ENCODE peak calls at places on chromosomes 13 and 19, in five cellular contexts. T is stimulated activated CD8-positive, alpha-beta memory T cell treated with anti-CD3 and anti-CD28 coated beads, Interleukin-15, amount 100 ng/mL, for 1 hour; P is HS-5; A is neuronal stem cell; X is GM10248. I is an unnamed sample.

GRCh38 chr13:28089065-28089464 is 11.3 kb downstream of the FLT3 start:
- DNase-seq in T (no peak), P (no peak), A (no peak), X (no peak), I (no peak)

GRCh38 chr19:19338082-19338481 is 17.5 kb downstream of the MAU2 start:
- DNase-seq in T (no peak), P (no peak), A (no peak), X (no peak), I (no peak)

GRCh38 chr13:33318744-33319143 is 33.2 kb upstream of the STARD13 start:
- DNase-seq in T (no peak), P (no peak), A (no peak), X (no peak), I (no peak)

GRCh38 chr19:55232284-55232597 is 3.7 kb upstream of the TMEM86B start:
- DNase-seq in T (no peak), P (no peak), A (no peak), X (no peak), I (no peak)

GRCh38 chr13:80227645-80228044 is 113.3 kb downstream of the SPRY2 start:
- DNase-seq in T (no peak), P (no peak), A (no peak), X (no peak), I (no peak)

GRCh38 chr19:13098291-13099072 is 4.2 kb downstream of the LYL1 start:
- DNase-seq in T (no peak), P (no peak), A (no peak), X (no peak), I (no peak)

GRCh38 chr13:50275392-50276063 is 260.3 kb downstream of the KCNRG start:
- DNase-seq in T (no peak), P (no peak), A (no peak), X (no peak), I (peak)

GRCh38 chr13:111203742-111204386 is 88.8 kb downstream of the ARHGEF7 start:
- DNase-seq in T (no peak), P (no peak), A (no peak), X (no peak), I (no peak)

GRCh38 chr13:89783221-89783755 is 1564.2 kb upstream of the MIR17HG start:
- DNase-seq in T (no peak), P (no peak), A (no peak), X (no peak), I (no peak)

GRCh38 chr19:46287585-46287984 is 9.3 kb upstream of the HIF3A start:
- DNase-seq in T (no peak), P (no peak), A (no peak), X (no peak), I (no peak)

GRCh38 chr13:99663185-99663825 is 162.0 kb downstream of the TM9SF2 start:
- DNase-seq in T (no peak), P (no peak), A (no peak), X (no peak), I (no peak)

GRCh38 chr19:10701955-10702307 is 692 bp downstream of the QTRT1 start:
- DNase-seq in T (no peak), P (no peak), A (peak), X (peak), I (no peak)

GRCh38 chr19:48565090-48565489 is 13.1 kb downstream of the SULT2B1 start:
- DNase-seq in T (no peak), P (no peak), A (no peak), X (no peak), I (no peak)